ENCODE peak calls at places on chromosomes 11 and 22, in nine cellular contexts. One of them, this sample, is unnamed.

GRCh38 chr22:19713650-19714319 is 518 bp upstream of the SEPTIN5 start:
- DNase-seq in amygdala: no peak
- DNase-seq in aorta: peak; percentile 50
- DNase-seq in fibroblast of villous mesenchyme: no peak
- DNase-seq in AG20443: peak; percentile 47
- DNase-seq in NAMALWA: no peak
- DNase-seq in progenitor cell of endocrine pancreas: no peak
- DNase-seq in EH: no peak
- DNase-seq in MCF 10A: no peak
- DNase-seq in this sample: no peak

GRCh38 chr11:17641792-17642350 is 77.5 kb upstream of the MYOD1 start:
- DNase-seq in progenitor cell of endocrine pancreas: no peak
- DNase-seq in EH: no peak
- DNase-seq in aorta: no peak
- DNase-seq in amygdala: no peak
- DNase-seq in NAMALWA: no peak
- DNase-seq in MCF 10A: no peak
- DNase-seq in AG20443: no peak
- DNase-seq in fibroblast of villous mesenchyme: no peak
- DNase-seq in this sample: no peak

GRCh38 chr11:110335358-110335757 is 38.9 kb upstream of the RDX start:
- DNase-seq in fibroblast of villous mesenchyme: no peak
- DNase-seq in progenitor cell of endocrine pancreas: no peak
- DNase-seq in amygdala: no peak
- DNase-seq in MCF 10A: no peak
- DNase-seq in NAMALWA: no peak
- DNase-seq in aorta: no peak
- DNase-seq in EH: no peak
- DNase-seq in AG20443: no peak
- DNase-seq in this sample: no peak

GRCh38 chr22:41595703-41596102 is 6.1 kb upstream of the PMM1 start:
- DNase-seq in progenitor cell of endocrine pancreas: no peak
- DNase-seq in NAMALWA: no peak
- DNase-seq in aorta: no peak
- DNase-seq in amygdala: no peak
- DNase-seq in MCF 10A: no peak
- DNase-seq in EH: no peak
- DNase-seq in AG20443: no peak
- DNase-seq in fibroblast of villous mesenchyme: no peak
- DNase-seq in this sample: no peak

GRCh38 chr11:17865765-17866428 is 131.3 kb downstream of the KCNC1 start:
- DNase-seq in amygdala: no peak
- DNase-seq in MCF 10A: no peak
- DNase-seq in AG20443: no peak
- DNase-seq in EH: no peak
- DNase-seq in fibroblast of villous mesenchyme: no peak
- DNase-seq in aorta: no peak
- DNase-seq in NAMALWA: no peak
- DNase-seq in progenitor cell of endocrine pancreas: no peak
- DNase-seq in this sample: no peak

GRCh38 chr11:83540112-83540675 is 254.0 kb upstream of the CCDC90B start:
- DNase-seq in NAMALWA: no peak
- DNase-seq in aorta: no peak
- DNase-seq in MCF 10A: no peak
- DNase-seq in progenitor cell of endocrine pancreas: no peak
- DNase-seq in amygdala: no peak
- DNase-seq in AG20443: no peak
- DNase-seq in fibroblast of villous mesenchyme: peak; percentile 1
- DNase-seq in EH: peak; percentile 14
- DNase-seq in this sample: no peak

GRCh38 chr22:43381693-43382092 is 30.1 kb upstream of the MPPED1 start:
- DNase-seq in NAMALWA: no peak
- DNase-seq in fibroblast of villous mesenchyme: peak; percentile 76
- DNase-seq in MCF 10A: no peak
- DNase-seq in progenitor cell of endocrine pancreas: no peak
- DNase-seq in aorta: no peak
- DNase-seq in amygdala: no peak
- DNase-seq in AG20443: no peak
- DNase-seq in EH: no peak
- DNase-seq in this sample: no peak

GRCh38 chr22:23147632-23148387 is 2.5 kb downstream of the RAB36 start:
- DNase-seq in AG20443: no peak
- DNase-seq in MCF 10A: peak; percentile 54
- DNase-seq in NAMALWA: no peak
- DNase-seq in progenitor cell of endocrine pancreas: no peak
- DNase-seq in EH: peak; percentile 36
- DNase-seq in aorta: no peak
- DNase-seq in fibroblast of villous mesenchyme: peak; percentile 83
- DNase-seq in amygdala: no peak
- DNase-seq in this sample: peak; percentile 93

GRCh38 chr22:44999687-45000086 is 10.1 kb downstream of the PHF21B start:
- DNase-seq in fibroblast of villous mesenchyme: no peak
- DNase-seq in progenitor cell of endocrine pancreas: no peak
- DNase-seq in NAMALWA: no peak
- DNase-seq in EH: no peak
- DNase-seq in aorta: no peak
- DNase-seq in AG20443: no peak
- DNase-seq in MCF 10A: no peak
- DNase-seq in amygdala: no peak
- DNase-seq in this sample: no peak

GRCh38 chr11:26088391-26088790 is 243.5 kb upstream of the ANO3 start:
- DNase-seq in amygdala: no peak
- DNase-seq in fibroblast of villous mesenchyme: peak; percentile 51
- DNase-seq in MCF 10A: no peak
- DNase-seq in EH: peak; percentile 55
- DNase-seq in aorta: no peak
- DNase-seq in NAMALWA: no peak
- DNase-seq in progenitor cell of endocrine pancreas: no peak
- DNase-seq in AG20443: peak; percentile 39
- DNase-seq in this sample: peak; percentile 28

GRCh38 chr22:47808236-47808845 is 1045.9 kb downstream of the TBC1D22A start:
- DNase-seq in AG20443: no peak
- DNase-seq in fibroblast of villous mesenchyme: no peak
- DNase-seq in aorta: no peak
- DNase-seq in amygdala: no peak
- DNase-seq in MCF 10A: no peak
- DNase-seq in EH: no peak
- DNase-seq in NAMALWA: no peak
- DNase-seq in progenitor cell of endocrine pancreas: no peak
- DNase-seq in this sample: no peak

GRCh38 chr11:27139742-27140141 is 99.1 kb downstream of the BBOX1 start:
- DNase-seq in amygdala: no peak
- DNase-seq in EH: no peak
- DNase-seq in progenitor cell of endocrine pancreas: no peak
- DNase-seq in aorta: no peak
- DNase-seq in NAMALWA: no peak
- DNase-seq in AG20443: no peak
- DNase-seq in fibroblast of villous mesenchyme: peak; percentile 86
- DNase-seq in MCF 10A: no peak
- DNase-seq in this sample: peak; percentile 43

GRCh38 chr11:64553554-64554201 is 37.3 kb upstream of the SLC22A12 start:
- DNase-seq in EH: peak; percentile 51
- DNase-seq in progenitor cell of endocrine pancreas: peak; percentile 58
- DNase-seq in fibroblast of villous mesenchyme: peak; percentile 52
- DNase-seq in amygdala: peak; percentile 24
- DNase-seq in NAMALWA: peak; percentile 52
- DNase-seq in aorta: peak; percentile 72
- DNase-seq in AG20443: peak; percentile 82
- DNase-seq in MCF 10A: peak; percentile 47
- DNase-seq in this sample: peak; percentile 70

GRCh38 chr11:40186401-40187091 is 1272.9 kb downstream of the LRRC4C start:
- DNase-seq in EH: no peak
- DNase-seq in NAMALWA: no peak
- DNase-seq in MCF 10A: no peak
- DNase-seq in amygdala: peak; percentile 58
- DNase-seq in AG20443: no peak
- DNase-seq in fibroblast of villous mesenchyme: no peak
- DNase-seq in aorta: no peak
- DNase-seq in progenitor cell of endocrine pancreas: no peak
- DNase-seq in this sample: no peak

GRCh38 chr11:69253028-69253427 is 40.9 kb upstream of the MYEOV start:
- DNase-seq in amygdala: no peak
- DNase-seq in MCF 10A: peak; percentile 65
- DNase-seq in EH: peak; percentile 74
- DNase-seq in progenitor cell of endocrine pancreas: no peak
- DNase-seq in NAMALWA: no peak
- DNase-seq in AG20443: peak; percentile 41
- DNase-seq in fibroblast of villous mesenchyme: no peak
- DNase-seq in aorta: no peak
- DNase-seq in this sample: peak; percentile 39

GRCh38 chr11:44623716-44624491 is 58.4 kb downstream of the CD82 start:
- DNase-seq in AG20443: peak; percentile 1
- DNase-seq in NAMALWA: no peak
- DNase-seq in fibroblast of villous mesenchyme: no peak
- DNase-seq in amygdala: no peak
- DNase-seq in progenitor cell of endocrine pancreas: peak; percentile 5
- DNase-seq in MCF 10A: no peak
- DNase-seq in EH: no peak
- DNase-seq in aorta: peak; percentile 39
- DNase-seq in this sample: peak; percentile 57

GRCh38 chr11:48669146-48669545 is 180.6 kb downstream of the OR4A47 start:
- DNase-seq in NAMALWA: no peak
- DNase-seq in MCF 10A: no peak
- DNase-seq in progenitor cell of endocrine pancreas: no peak
- DNase-seq in AG20443: no peak
- DNase-seq in fibroblast of villous mesenchyme: no peak
- DNase-seq in amygdala: no peak
- DNase-seq in EH: no peak
- DNase-seq in aorta: no peak
- DNase-seq in this sample: no peak

GRCh38 chr11:78742430-78742829 is 167.8 kb upstream of the NARS2 start:
- DNase-seq in progenitor cell of endocrine pancreas: no peak
- DNase-seq in fibroblast of villous mesenchyme: no peak
- DNase-seq in AG20443: no peak
- DNase-seq in NAMALWA: no peak
- DNase-seq in aorta: peak; percentile 72
- DNase-seq in MCF 10A: peak; percentile 92
- DNase-seq in amygdala: no peak
- DNase-seq in EH: no peak
- DNase-seq in this sample: no peak

GRCh38 chr11:2376751-2377451 is at the start of gene CD81:
- DNase-seq in fibroblast of villous mesenchyme: peak; percentile 52
- DNase-seq in amygdala: peak; percentile 34
- DNase-seq in NAMALWA: peak; percentile 36
- DNase-seq in MCF 10A: peak; percentile 38
- DNase-seq in EH: peak; percentile 47
- DNase-seq in aorta: peak; percentile 62
- DNase-seq in progenitor cell of endocrine pancreas: peak; percentile 42
- DNase-seq in AG20443: peak; percentile 94
- DNase-seq in this sample: peak; percentile 48